ENCODE peak calls at places on chromosome X, in five cellular contexts. B, E, D, Z and S are unnamed samples.

GRCh38 chrX:73850124-73851013 is 287.4 kb downstream of the CHIC1 start:
- DNase-seq in E (no peak), D (peak; percentile 62), Z (peak; percentile 1), B (peak; percentile 16), S (peak; percentile 61)

GRCh38 chrX:150219374-150220185 is 143.5 kb upstream of the MAMLD1 start:
- DNase-seq in E (no peak), D (no peak), B (no peak), Z (no peak), S (no peak)

GRCh38 chrX:70755850-70756249 is 152.7 kb downstream of the TEX11 start:
- DNase-seq in E (peak; percentile 31), Z (no peak), B (peak; percentile 80), D (no peak), S (no peak)

GRCh38 chrX:128458888-128459287 is 406.7 kb upstream of the ACTRT1 start:
- DNase-seq in E (no peak), Z (no peak), B (no peak), D (no peak), S (no peak)

GRCh38 chrX:154734101-154734781 is 16.6 kb downstream of the GAB3 start:
- DNase-seq in B (no peak), Z (no peak), D (no peak), E (no peak), S (no peak)

GRCh38 chrX:134171661-134172587 is 65.1 kb upstream of the CCDC160 start:
- DNase-seq in Z (no peak), B (no peak), E (no peak), D (no peak), S (no peak)

GRCh38 chrX:40153335-40154221 is 55.8 kb upstream of the BCOR start:
- DNase-seq in D (no peak), E (no peak), B (no peak), Z (no peak), S (no peak)

GRCh38 chrX:2679534-2680485 is 11.3 kb upstream of the CD99 start:
- DNase-seq in E (no peak), Z (no peak), B (no peak), D (no peak), S (no peak)

GRCh38 chrX:43654431-43655150 is 1.5 kb upstream of the MAOA start:
- DNase-seq in D (peak; percentile 19), B (peak; percentile 82), E (peak; percentile 60), Z (peak; percentile 85), S (peak; percentile 88)

GRCh38 chrX:19410259-19410658 is 66.5 kb downstream of the PDHA1 start:
- DNase-seq in B (no peak), E (no peak), Z (no peak), D (no peak), S (no peak)

GRCh38 chrX:8201896-8202331 is 30.8 kb upstream of the VCX2 start:
- DNase-seq in D (no peak), B (peak; percentile 3), E (no peak), Z (no peak), S (no peak)

GRCh38 chrX:93932471-93933220 is 258.6 kb downstream of the FAM133A start:
- DNase-seq in Z (no peak), E (no peak), D (no peak), B (no peak), S (no peak)

GRCh38 chrX:15059488-15059887 is 186.3 kb downstream of the MOSPD2 start:
- DNase-seq in E (no peak), D (no peak), Z (no peak), B (no peak), S (no peak)

GRCh38 chrX:53088136-53088974 is 5.6 kb upstream of the KANTR start:
- DNase-seq in Z (no peak), D (no peak), B (no peak), E (no peak), S (no peak)

GRCh38 chrX:48665991-48666390 is 17.6 kb upstream of the WAS start:
- DNase-seq in E (no peak), D (no peak), Z (no peak), B (no peak), S (no peak)

GRCh38 chrX:23959781-23960180 is 52.0 kb downstream of the CXorf58 start:
- DNase-seq in B (no peak), Z (no peak), E (no peak), D (no peak), S (no peak)

GRCh38 chrX:86148024-86148511 is at the start of gene DACH2:
- DNase-seq in D (no peak), B (peak; percentile 79), E (peak; percentile 41), Z (peak; percentile 40), S (peak; percentile 80)

GRCh38 chrX:58051346-58051745 is 141.1 kb upstream of the ZXDA start:
- DNase-seq in B (no peak), Z (no peak), D (no peak), E (no peak), S (no peak)

GRCh38 chrX:47098746-47099145 is 20.5 kb downstream of the RGN start:
- DNase-seq in Z (no peak), D (no peak), E (no peak), B (no peak), S (no peak)

GRCh38 chrX:7110821-7111276 is 36.7 kb upstream of the STS start:
- DNase-seq in Z (no peak), D (peak; percentile 73), B (no peak), E (no peak), S (no peak)

GRCh38 chrX:9542106-9542764 is 77.4 kb downstream of the TBL1X start:
- DNase-seq in Z (no peak), B (no peak), E (no peak), D (no peak), S (peak; percentile 50)

GRCh38 chrX:47610506-47610905 is 9.2 kb downstream of the SYN1 start:
- DNase-seq in D (no peak), E (no peak), B (no peak), Z (no peak), S (no peak)

GRCh38 chrX:148695362-148695761 is 194.9 kb downstream of the AFF2 start:
- DNase-seq in B (no peak), E (no peak), Z (no peak), D (no peak), S (no peak)

GRCh38 chrX:120311632-120312000 is 355 bp upstream of the TMEM255A start:
- DNase-seq in Z (no peak), B (no peak), D (no peak), E (no peak), S (no peak)

GRCh38 chrX:1462596-1463251 is 10.0 kb upstream of the ASMTL start:
- DNase-seq in E (no peak), D (no peak), Z (no peak), B (no peak), S (no peak)

GRCh38 chrX:1466232-1466661 is 13.5 kb upstream of the ASMTL start:
- DNase-seq in E (no peak), D (no peak), B (no peak), Z (no peak), S (no peak)

GRCh38 chrX:1465261-1466231 is 12.8 kb upstream of the ASMTL start:
- DNase-seq in D (no peak), E (no peak), B (no peak), Z (no peak), S (no peak)

GRCh38 chrX:1463581-1464281 is 11.0 kb upstream of the ASMTL start:
- DNase-seq in B (no peak), D (no peak), E (no peak), Z (no peak), S (no peak)

GRCh38 chrX:1464282-1465131 is 11.8 kb upstream of the ASMTL start:
- DNase-seq in D (no peak), B (no peak), E (no peak), Z (no peak), S (no peak)
- TF ChIP-seq SUZ12 in D (no peak), B (no peak), E (no peak), Z (no peak), S (no peak)

GRCh38 chrX:131802836-131803626 is 220.1 kb upstream of the STK26 start:
- DNase-seq in Z (no peak), D (peak; percentile 68), B (no peak), E (no peak), S (peak; percentile 74)
- TF ChIP-seq SUZ12 in Z (no peak), D (no peak), B (no peak), E (no peak), S (no peak)

GRCh38 chrX:75086731-75087195 is 69.3 kb downstream of the ABCB7 start:
- DNase-seq in B (no peak), Z (no peak), E (no peak), D (no peak), S (no peak)
- TF ChIP-seq SUZ12 in B (no peak), Z (no peak), E (no peak), D (no peak), S (no peak)

DNA sequence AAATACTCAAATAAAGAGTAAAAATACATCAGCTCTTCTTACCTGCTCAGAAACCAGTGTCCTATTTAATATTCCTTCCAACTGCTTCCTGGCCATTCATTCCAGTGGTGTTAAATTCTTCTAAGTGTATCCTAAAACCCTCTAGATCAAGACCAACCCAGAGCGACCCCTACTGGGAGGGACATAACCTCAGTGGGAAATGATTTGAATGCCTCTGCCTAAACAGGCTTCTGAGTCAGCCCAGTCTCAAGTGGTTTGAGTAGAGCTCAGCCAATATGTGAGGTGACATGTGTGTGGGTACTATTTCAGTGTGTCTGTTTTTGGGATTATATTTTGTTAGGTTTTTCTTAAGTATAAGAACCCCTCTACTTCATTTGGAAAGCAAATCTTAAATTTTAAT is 133.6 kb upstream of the ARHGEF9 start:
- DNase-seq in D (no peak), B (no peak), E (no peak), Z (no peak), S (no peak)
- TF ChIP-seq SUZ12 in D (no peak), B (no peak), E (no peak), Z (no peak), S (no peak)

DNA sequence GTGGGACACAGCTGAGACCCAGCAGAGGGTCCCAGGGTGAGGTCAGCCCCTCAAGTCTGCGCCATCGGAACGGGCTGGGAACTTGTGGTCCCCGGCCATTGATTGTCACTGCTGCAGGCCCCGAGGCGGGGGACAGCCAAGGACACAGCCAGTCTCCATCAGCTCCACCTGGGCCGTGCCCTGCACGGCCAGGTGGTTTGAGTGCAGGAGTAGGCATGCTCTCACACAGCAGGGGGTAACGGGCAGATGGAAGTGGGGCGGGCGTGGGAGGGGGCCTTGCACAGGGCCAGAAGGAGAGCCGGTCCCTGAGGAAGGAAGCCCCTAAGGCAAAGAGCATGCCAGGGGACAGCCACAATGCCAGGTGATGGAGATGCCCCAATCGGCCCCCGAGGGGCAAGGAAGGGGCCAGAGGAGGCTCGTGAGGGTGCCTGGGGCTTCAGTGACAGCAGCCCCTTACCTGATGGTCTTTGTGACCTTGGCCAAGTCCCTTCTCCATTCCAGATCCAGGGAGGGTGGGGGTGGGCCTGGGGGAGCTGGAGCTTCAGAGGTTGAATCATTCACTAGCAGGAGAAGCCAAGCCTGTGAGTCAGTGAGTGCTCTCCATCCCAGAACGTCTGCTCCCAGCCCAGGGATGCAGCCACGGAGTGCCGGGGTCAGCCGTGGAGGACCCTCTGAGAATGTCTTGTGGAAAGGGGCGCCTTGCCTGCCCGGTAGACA is 2.3 kb downstream of the ATP2B3 start:
- DNase-seq in D (no peak), B (no peak), E (no peak), Z (no peak), S (no peak)
- TF ChIP-seq SUZ12 in D (no peak), B (no peak), E (no peak), Z (no peak), S (no peak)

GRCh38 chrX:123487226-123487625 is 245.6 kb downstream of the THOC2 start:
- DNase-seq in Z (no peak), B (no peak), E (no peak), D (no peak), S (no peak)
- TF ChIP-seq SUZ12 in Z (no peak), B (no peak), E (no peak), D (no peak), S (no peak)